ENCODE peak calls at places on chromosome 6, in six cellular contexts. K, P, O, S, G and I are unnamed samples.

GRCh38 chr6:7803219-7803618 is 77.3 kb downstream of the BMP6 start:
- DNase-seq in K (no peak), P (no peak), O (no peak), S (no peak), G (peak), I (no peak)

GRCh38 chr6:75752365-75752764 is 3.3 kb downstream of the MYO6 start:
- DNase-seq in K (no peak), P (no peak), O (no peak), S (no peak), G (peak), I (no peak)

GRCh38 chr6:10414766-10415592 is at the start of gene TFAP2A:
- DNase-seq in K (peak), P (no peak), O (no peak), S (no peak), G (peak), I (no peak)

GRCh38 chr6:82264824-82265223 is 17.3 kb upstream of the IBTK start:
- DNase-seq in K (no peak), P (no peak), O (no peak), S (no peak), G (no peak), I (no peak)

GRCh38 chr6:129212081-129212480 is 329.1 kb downstream of the LAMA2 start:
- DNase-seq in K (no peak), P (no peak), O (no peak), S (no peak), G (no peak), I (no peak)

GRCh38 chr6:167806061-167806700 is 20.5 kb upstream of the AFDN start:
- DNase-seq in K (no peak), P (no peak), O (no peak), S (no peak), G (no peak), I (no peak)

GRCh38 chr6:51495016-51495805 is 592.2 kb downstream of the PKHD1 start:
- DNase-seq in K (no peak), P (no peak), O (no peak), S (no peak), G (no peak), I (no peak)

GRCh38 chr6:83411731-83412130 is 19.1 kb downstream of the ME1 start:
- DNase-seq in K (no peak), P (no peak), O (no peak), S (no peak), G (no peak), I (no peak)

DNA sequence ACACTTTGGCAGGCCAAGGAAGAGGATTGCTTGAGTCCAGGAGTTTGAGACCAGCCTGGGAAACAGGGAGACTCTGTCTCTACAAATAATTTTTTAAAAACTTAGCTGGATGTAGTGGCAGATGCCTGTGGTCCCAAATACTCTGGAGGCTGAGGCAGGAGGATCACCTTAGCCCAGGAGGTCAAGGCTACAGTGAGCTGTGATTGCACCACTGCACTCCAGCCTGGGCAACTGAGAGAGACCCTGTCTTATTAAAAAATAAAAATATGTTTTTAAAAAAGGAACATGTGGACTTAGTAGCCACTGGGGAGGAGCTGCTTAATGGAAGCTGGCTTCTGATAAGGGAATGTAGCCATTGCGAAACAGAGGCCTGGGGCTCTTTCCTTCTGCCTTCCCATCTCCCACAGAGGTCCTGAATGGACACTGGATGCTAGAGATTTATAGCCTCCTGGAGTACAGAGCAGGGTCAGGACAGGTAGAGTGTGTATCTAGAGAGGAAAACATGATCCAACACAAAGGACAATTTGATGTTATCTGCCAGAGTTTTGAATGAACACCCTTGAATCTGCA is 21.7 kb upstream of the GMNN start:
- DNase-seq in K (no peak), P (no peak), O (no peak), S (no peak), G (no peak), I (no peak)
- H3K27ac ChIP-seq in K (no peak), P (no peak), O (no peak), S (no peak), G (no peak), I (no peak)

GRCh38 chr6:160253242-160253641 is 5.4 kb downstream of the SLC22A2 start:
- DNase-seq in K (no peak), P (no peak), O (no peak), S (no peak), G (no peak), I (no peak)
- H3K27ac ChIP-seq in K (no peak), P (no peak), O (no peak), S (no peak), G (no peak), I (no peak)

DNA sequence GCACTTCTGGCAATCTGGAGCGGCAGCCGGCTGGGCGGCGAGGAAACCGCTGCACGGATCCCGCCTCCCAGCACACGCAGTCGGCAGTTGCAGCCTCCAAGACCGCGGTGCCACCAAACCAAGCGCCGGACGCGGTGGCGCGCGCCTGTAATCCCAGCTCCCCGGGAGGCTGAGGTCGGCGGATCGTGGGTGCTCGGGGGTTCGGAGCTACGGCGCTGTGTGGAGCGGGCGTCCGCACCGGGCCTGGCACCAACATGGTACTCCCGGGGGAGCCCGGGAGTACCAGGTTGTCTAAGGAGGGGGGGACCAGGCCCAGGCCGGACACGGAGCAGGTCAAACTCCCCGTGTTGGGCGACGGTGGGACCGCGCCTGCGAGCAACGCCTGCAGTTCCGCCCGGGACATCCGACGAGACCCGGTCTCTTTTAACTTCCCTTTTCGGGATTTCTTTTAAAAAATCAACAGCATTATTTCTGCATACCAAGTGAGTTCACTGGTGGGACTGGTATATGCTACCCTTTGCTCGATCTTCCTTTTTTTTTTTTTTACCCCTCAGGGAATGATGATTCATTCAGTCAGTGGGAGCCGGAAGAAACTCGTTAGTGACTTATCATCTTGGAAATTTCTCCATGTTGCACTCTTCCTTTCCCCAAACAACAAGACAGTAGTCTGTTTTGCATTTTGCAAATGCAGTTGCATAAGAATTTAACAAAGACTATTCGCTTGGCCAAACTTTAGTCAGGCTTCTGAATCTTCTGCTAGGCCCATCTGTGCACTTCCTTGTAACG is 27.6 kb downstream of the ZNF311 start:
- DNase-seq in K (peak), P (no peak), O (no peak), S (no peak), G (peak), I (peak)
- H3K27ac ChIP-seq in K (peak), P (no peak), O (no peak), S (no peak), G (no peak), I (no peak)

GRCh38 chr6:130859161-130859867 is 32.1 kb downstream of the SMLR1 start:
- DNase-seq in K (no peak), P (no peak), O (no peak), S (no peak), G (no peak), I (no peak)
- H3K27ac ChIP-seq in K (no peak), P (no peak), O (no peak), S (no peak), G (no peak), I (no peak)

GRCh38 chr6:109010703-109011102 is 83.9 kb downstream of the SESN1 start:
- DNase-seq in K (no peak), P (no peak), O (no peak), S (no peak), G (no peak), I (no peak)

GRCh38 chr6:109008061-109008460 is 86.6 kb downstream of the SESN1 start:
- DNase-seq in K (no peak), P (no peak), O (no peak), S (no peak), G (no peak), I (no peak)

GRCh38 chr6:109008537-109008950 is 86.1 kb downstream of the SESN1 start:
- DNase-seq in K (no peak), P (no peak), O (no peak), S (no peak), G (no peak), I (no peak)

GRCh38 chr6:109008951-109009760 is 85.5 kb downstream of the SESN1 start:
- DNase-seq in K (peak), P (peak), O (peak), S (peak), G (peak), I (peak)

DNA sequence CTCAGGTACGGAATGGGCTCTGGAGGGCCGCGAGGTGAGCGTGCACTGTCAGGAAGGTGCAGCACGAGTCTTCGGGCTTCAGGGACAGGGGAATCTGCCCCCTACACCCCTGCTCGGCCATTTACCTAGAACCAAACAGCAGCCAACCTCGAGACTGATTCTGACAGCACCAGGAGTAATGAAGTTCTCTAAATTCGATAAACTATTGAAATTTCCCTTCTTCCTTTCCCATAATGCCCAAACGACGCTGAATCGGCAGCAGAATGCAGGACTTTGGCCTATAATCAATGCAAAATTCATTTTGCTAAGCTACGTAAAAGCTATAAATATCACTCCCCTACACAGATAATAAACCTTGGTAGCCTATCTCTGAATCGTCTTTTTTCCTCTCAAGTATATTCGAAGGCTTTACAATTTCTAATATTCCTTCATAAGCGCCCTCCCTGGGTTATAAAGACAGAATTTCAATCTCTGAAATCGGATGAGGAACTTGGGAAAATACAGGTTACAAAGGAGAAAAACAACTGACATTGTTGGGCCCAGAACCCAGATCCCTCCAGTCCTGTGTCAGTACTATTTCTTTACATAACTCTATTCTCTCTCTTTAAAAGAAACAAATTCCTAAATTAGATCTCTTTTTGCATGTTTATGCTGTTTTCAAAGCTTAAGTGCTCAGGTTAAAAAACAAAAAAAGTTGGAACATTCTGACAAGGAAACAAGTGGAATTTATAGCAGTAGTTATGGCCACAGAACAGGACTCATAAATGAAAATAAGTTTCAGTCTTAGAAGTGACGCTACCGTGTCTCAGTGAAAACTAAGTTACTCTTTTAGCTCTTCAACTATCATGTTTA is 84.7 kb downstream of the SESN1 start:
- DNase-seq in K (no peak), P (peak), O (no peak), S (no peak), G (no peak), I (no peak)
- H3K27ac ChIP-seq in K (peak), P (peak), O (peak), S (peak), G (peak), I (peak)

DNA sequence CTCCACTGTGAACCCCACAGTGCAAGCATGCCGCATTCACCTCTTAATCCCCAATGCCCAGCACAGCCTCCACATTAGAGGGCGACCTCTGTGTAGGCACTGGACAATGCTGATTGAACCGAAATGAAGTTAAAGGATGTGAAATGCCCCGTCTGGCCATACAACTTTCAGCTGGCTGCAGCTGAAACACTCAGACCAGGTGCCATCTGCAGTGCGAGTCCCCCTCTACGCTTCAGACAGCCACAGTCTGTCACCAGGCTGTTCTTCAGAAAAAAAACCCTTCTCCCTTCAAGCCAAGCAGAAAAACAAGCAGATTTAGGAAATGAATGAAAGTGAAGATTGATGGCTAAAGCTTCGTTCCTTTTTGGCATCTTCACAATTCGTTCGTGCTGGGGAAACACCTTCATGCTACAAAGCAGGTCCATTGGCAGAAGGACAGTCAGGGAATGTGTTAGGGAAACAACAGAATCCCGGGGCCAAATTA is 44.7 kb downstream of the TNFAIP3 start:
- DNase-seq in K (no peak), P (no peak), O (no peak), S (no peak), G (no peak), I (no peak)
- H3K27ac ChIP-seq in K (no peak), P (no peak), O (peak), S (no peak), G (no peak), I (no peak)

DNA sequence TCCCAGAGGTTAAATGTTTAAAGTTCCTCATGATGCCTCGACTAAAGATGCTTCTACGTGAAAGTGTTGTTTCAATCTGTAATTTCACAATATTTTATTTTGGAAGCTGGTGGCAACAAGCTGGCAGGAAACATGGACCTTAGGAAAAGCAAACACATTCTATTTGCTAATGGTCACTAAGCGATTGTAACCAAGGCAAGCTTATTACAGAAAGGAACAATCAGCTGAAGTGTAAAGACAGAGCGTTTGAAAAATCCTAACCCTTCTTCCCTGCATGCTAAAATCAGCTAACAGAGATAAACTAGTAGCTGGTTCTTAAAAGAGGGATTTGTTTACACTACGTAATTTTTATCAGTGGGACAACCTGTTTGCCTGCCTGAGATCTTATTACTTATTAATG is 50.0 kb downstream of the IL20RA start:
- DNase-seq in K (no peak), P (no peak), O (no peak), S (no peak), G (no peak), I (no peak)
- H3K27ac ChIP-seq in K (no peak), P (no peak), O (peak), S (no peak), G (no peak), I (peak)

GRCh38 chr6:161630674-161631073 is 356.8 kb upstream of the AGPAT4 start:
- DNase-seq in K (no peak), P (no peak), O (no peak), S (no peak), G (no peak), I (no peak)
- H3K27ac ChIP-seq in K (no peak), P (no peak), O (no peak), S (no peak), G (no peak), I (no peak)